ENCODE peak calls at places on chromosomes 11 and 22, in four cellular contexts. One of them, this sample, is unnamed.

GRCh38 chr11:19382131-19382611 is 141.4 kb upstream of the E2F8 start:
- DNase-seq in K562: no peak
- DNase-seq in HepG2: no peak
- DNase-seq in NB4: no peak
- DNase-seq in this sample: no peak

GRCh38 chr11:77819921-77820564 is 479 bp downstream of the RSF1 start:
- DNase-seq in K562: peak
- DNase-seq in NB4: peak
- DNase-seq in HepG2: peak
- DNase-seq in this sample: peak

GRCh38 chr11:26951849-26952515 is 41.9 kb upstream of the FIBIN start:
- DNase-seq in K562: no peak
- DNase-seq in HepG2: no peak
- DNase-seq in NB4: no peak
- DNase-seq in this sample: no peak

GRCh38 chr22:42932197-42932519 is 75.1 kb upstream of the ARFGAP3 start:
- DNase-seq in HepG2: no peak
- DNase-seq in K562: no peak
- DNase-seq in NB4: no peak
- DNase-seq in this sample: no peak

GRCh38 chr22:48554893-48555552 is 1272.7 kb downstream of the BRD1 start:
- DNase-seq in HepG2: no peak
- DNase-seq in K562: no peak
- DNase-seq in NB4: no peak
- DNase-seq in this sample: no peak

GRCh38 chr11:111540114-111540920 is at the start of gene LAYN:
- DNase-seq in HepG2: no peak
- DNase-seq in K562: no peak
- DNase-seq in NB4: no peak
- DNase-seq in this sample: no peak

GRCh38 chr11:64406221-64406946 is 47.4 kb downstream of the RPS6KA4 start:
- DNase-seq in NB4: no peak
- DNase-seq in HepG2: no peak
- DNase-seq in K562: no peak
- DNase-seq in this sample: no peak

GRCh38 chr11:19328586-19329311 is 88.0 kb upstream of the E2F8 start:
- DNase-seq in NB4: peak
- DNase-seq in K562: no peak
- DNase-seq in HepG2: no peak
- DNase-seq in this sample: no peak

GRCh38 chr11:46446343-46446751 is 54.8 kb upstream of the CHRM4 start:
- DNase-seq in HepG2: no peak
- DNase-seq in K562: no peak
- DNase-seq in NB4: no peak
- DNase-seq in this sample: no peak

GRCh38 chr22:48588151-48588880 is 1239.4 kb downstream of the BRD1 start:
- DNase-seq in NB4: no peak
- DNase-seq in HepG2: no peak
- DNase-seq in K562: no peak
- DNase-seq in this sample: no peak

GRCh38 chr22:29751139-29751538 is 15.7 kb downstream of the ZMAT5 start:
- DNase-seq in HepG2: peak
- DNase-seq in K562: peak
- DNase-seq in NB4: peak
- DNase-seq in this sample: no peak

GRCh38 chr11:11588243-11588642 is 33.6 kb downstream of the GALNT18 start:
- DNase-seq in HepG2: no peak
- DNase-seq in NB4: no peak
- DNase-seq in K562: no peak
- DNase-seq in this sample: no peak

GRCh38 chr11:8087756-8088155 is 6.7 kb downstream of the TUB start:
- DNase-seq in K562: no peak
- DNase-seq in HepG2: no peak
- DNase-seq in NB4: no peak
- DNase-seq in this sample: no peak

GRCh38 chr11:111427471-111427912 is 48.4 kb upstream of the POU2AF1 start:
- DNase-seq in NB4: no peak
- DNase-seq in K562: peak
- DNase-seq in HepG2: peak
- DNase-seq in this sample: no peak

GRCh38 chr11:13262096-13262495 is 15.5 kb upstream of the BMAL1 start:
- DNase-seq in K562: no peak
- DNase-seq in NB4: no peak
- DNase-seq in HepG2: no peak
- DNase-seq in this sample: no peak

GRCh38 chr22:44702479-44703219 is 645 bp downstream of the PRR5 start:
- DNase-seq in HepG2: no peak
- DNase-seq in NB4: peak
- DNase-seq in K562: no peak
- DNase-seq in this sample: no peak

GRCh38 chr11:128525411-128526243 is 61.7 kb downstream of the ETS1 start:
- DNase-seq in NB4: no peak
- DNase-seq in K562: no peak
- DNase-seq in HepG2: no peak
- DNase-seq in this sample: no peak

GRCh38 chr11:92227954-92228935 is 3.6 kb downstream of the FAT3 start:
- DNase-seq in HepG2: no peak
- DNase-seq in NB4: no peak
- DNase-seq in K562: no peak
- DNase-seq in this sample: no peak

GRCh38 chr11:111676878-111677585 is 74.8 kb downstream of the SIK2 start:
- DNase-seq in K562: no peak
- DNase-seq in NB4: no peak
- DNase-seq in HepG2: no peak
- DNase-seq in this sample: no peak

GRCh38 chr11:113494021-113494420 is 18.8 kb upstream of the DRD2 start:
- DNase-seq in HepG2: no peak
- DNase-seq in NB4: no peak
- DNase-seq in K562: peak
- DNase-seq in this sample: no peak

GRCh38 chr11:121163658-121164308 is 62.7 kb downstream of the TECTA start:
- DNase-seq in HepG2: no peak
- DNase-seq in NB4: no peak
- DNase-seq in K562: no peak
- DNase-seq in this sample: no peak

GRCh38 chr22:50285568-50286229 is 15.5 kb upstream of the MAPK11 start:
- DNase-seq in K562: no peak
- DNase-seq in NB4: no peak
- DNase-seq in HepG2: no peak
- DNase-seq in this sample: no peak

GRCh38 chr11:134761926-134762247 is 349.8 kb upstream of the B3GAT1 start:
- DNase-seq in NB4: no peak
- DNase-seq in HepG2: no peak
- DNase-seq in K562: no peak
- DNase-seq in this sample: no peak

GRCh38 chr11:36316049-36316448 is 20.0 kb downstream of the PRR5L start:
- DNase-seq in K562: no peak
- DNase-seq in HepG2: no peak
- DNase-seq in NB4: no peak
- DNase-seq in this sample: no peak

GRCh38 chr22:17943533-17944204 is 80.7 kb downstream of the MICAL3 start:
- DNase-seq in HepG2: no peak
- DNase-seq in K562: no peak
- DNase-seq in NB4: no peak
- DNase-seq in this sample: no peak

GRCh38 chr22:21457023-21457787 is 10.0 kb upstream of the TMEM191C start:
- DNase-seq in HepG2: peak
- DNase-seq in K562: no peak
- DNase-seq in NB4: no peak
- DNase-seq in this sample: peak

GRCh38 chr22:39765029-39765428 is 128.5 kb downstream of the ENTHD1 start:
- DNase-seq in HepG2: no peak
- DNase-seq in NB4: no peak
- DNase-seq in K562: peak
- DNase-seq in this sample: no peak

GRCh38 chr11:75916882-75917281 is 101.9 kb downstream of the UVRAG start:
- DNase-seq in K562: no peak
- DNase-seq in HepG2: no peak
- DNase-seq in NB4: no peak
- DNase-seq in this sample: no peak

GRCh38 chr11:75921808-75922207 is 106.8 kb downstream of the UVRAG start:
- DNase-seq in NB4: no peak
- DNase-seq in K562: no peak
- DNase-seq in HepG2: no peak
- DNase-seq in this sample: no peak

GRCh38 chr11:75919525-75919924 is 104.5 kb downstream of the UVRAG start:
- DNase-seq in K562: no peak
- DNase-seq in HepG2: no peak
- DNase-seq in NB4: peak
- DNase-seq in this sample: no peak

GRCh38 chr11:75918295-75918694 is 103.3 kb downstream of the UVRAG start:
- DNase-seq in K562: no peak
- DNase-seq in NB4: no peak
- DNase-seq in HepG2: no peak
- DNase-seq in this sample: no peak

DNA sequence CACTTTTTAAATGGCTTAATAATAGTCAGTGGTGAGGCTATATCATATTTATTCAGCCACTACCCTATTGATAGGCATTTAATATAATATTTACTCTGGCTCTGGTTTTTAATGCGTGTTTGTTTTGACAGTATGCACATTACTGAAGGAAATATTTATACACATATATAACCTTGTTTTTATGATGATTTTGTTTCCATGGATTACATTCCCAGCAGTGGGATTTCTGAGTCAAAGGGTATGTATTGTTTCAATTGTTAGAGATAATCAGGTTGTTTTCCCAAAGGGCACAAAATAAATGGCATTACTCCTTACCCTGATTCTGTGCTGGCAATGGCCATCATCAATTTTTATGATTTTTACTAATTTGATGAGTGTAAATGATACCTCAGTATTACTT is 105.9 kb downstream of the UVRAG start:
- DNase-seq in NB4: no peak
- DNase-seq in K562: no peak
- DNase-seq in HepG2: no peak
- DNase-seq in this sample: no peak
- TF ChIP-seq MYC in NB4: no peak
- TF ChIP-seq MYC in K562: no peak
- TF ChIP-seq MYC in HepG2: no peak
- TF ChIP-seq MYC in this sample: no peak

GRCh38 chr11:6321961-6322362 is 1.7 kb upstream of the CAVIN3 start:
- DNase-seq in HepG2: no peak
- DNase-seq in NB4: peak
- DNase-seq in K562: no peak
- DNase-seq in this sample: no peak

GRCh38 chr11:6320411-6321207 is at the start of gene CAVIN3:
- DNase-seq in NB4: peak
- DNase-seq in HepG2: no peak
- DNase-seq in K562: peak
- DNase-seq in this sample: peak

GRCh38 chr11:6319879-6320410 is 356 bp downstream of the CAVIN3 start:
- DNase-seq in K562: peak
- DNase-seq in NB4: no peak
- DNase-seq in HepG2: no peak
- DNase-seq in this sample: peak

GRCh38 chr11:6321356-6321755 is 1.1 kb upstream of the CAVIN3 start:
- DNase-seq in HepG2: no peak
- DNase-seq in K562: no peak
- DNase-seq in NB4: no peak
- DNase-seq in this sample: no peak

DNA sequence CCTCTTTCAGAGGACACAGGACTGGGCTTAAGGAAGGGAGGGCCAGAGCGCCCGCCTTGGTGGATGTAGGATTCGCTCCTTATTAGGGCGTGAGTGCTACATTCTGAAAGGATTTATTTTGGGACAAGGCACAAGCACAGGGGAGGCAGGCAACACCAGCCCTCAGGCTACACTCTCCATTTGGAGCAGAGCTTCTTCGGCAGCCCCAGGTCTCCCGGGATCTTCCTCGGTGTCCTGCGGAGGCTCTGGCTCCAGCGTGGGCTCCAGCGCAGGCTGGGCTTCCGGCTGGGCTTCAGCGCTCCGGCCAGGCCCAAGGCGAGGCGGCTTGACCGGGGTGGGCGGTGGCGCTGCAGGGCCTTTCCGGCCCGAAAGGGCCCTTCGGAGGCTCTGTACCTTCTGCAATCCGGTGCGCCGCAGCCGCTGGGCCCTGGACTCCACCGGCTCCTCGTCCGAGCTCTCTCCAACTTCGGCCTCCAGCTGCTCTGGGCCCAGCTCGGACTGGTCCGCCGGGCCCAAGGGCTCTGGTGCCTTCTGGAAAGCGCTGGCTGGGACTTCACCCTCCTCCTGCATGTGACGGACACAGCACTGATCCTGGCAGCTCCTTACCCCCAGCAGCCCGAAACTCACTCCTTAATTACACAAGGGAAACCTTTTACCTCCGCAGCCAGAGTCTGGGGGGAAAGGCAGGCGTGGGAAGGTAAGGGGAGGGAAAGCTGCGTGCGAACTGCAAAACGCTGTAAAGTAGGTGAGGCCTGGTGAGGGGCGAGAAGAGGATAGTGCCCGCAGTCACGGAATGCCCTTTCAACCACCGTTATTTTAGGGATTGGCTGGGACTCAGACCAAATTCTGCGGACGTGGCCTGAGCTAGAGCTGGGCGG is 1.1 kb downstream of the CAVIN3 start:
- DNase-seq in K562: no peak
- DNase-seq in HepG2: no peak
- DNase-seq in NB4: no peak
- DNase-seq in this sample: peak
- TF ChIP-seq MYC in K562: no peak
- TF ChIP-seq MYC in HepG2: no peak
- TF ChIP-seq MYC in NB4: no peak
- TF ChIP-seq MYC in this sample: no peak

DNA sequence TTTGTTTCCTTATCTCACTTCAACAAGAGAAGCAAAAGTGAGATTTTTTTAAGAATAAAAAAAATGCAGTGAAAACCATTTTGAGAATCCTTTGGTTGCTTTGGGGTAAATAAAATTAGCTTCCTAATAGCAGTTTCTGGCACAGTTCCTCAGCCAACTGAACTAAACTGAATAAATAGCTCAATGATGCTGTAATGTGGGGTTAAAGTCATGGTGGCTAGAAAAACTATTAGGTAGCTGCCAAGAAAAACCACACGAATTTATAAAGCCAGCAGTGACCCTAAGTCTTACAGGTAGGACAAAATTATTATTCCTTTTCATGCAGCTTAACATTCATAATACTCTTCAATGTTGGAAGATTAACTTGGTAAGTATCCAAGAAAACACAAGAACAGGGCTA is 142.4 kb downstream of the APIP start:
- DNase-seq in NB4: no peak
- DNase-seq in K562: no peak
- DNase-seq in HepG2: no peak
- DNase-seq in this sample: no peak
- TF ChIP-seq MYC in NB4: no peak
- TF ChIP-seq MYC in K562: no peak
- TF ChIP-seq MYC in HepG2: no peak
- TF ChIP-seq MYC in this sample: no peak

DNA sequence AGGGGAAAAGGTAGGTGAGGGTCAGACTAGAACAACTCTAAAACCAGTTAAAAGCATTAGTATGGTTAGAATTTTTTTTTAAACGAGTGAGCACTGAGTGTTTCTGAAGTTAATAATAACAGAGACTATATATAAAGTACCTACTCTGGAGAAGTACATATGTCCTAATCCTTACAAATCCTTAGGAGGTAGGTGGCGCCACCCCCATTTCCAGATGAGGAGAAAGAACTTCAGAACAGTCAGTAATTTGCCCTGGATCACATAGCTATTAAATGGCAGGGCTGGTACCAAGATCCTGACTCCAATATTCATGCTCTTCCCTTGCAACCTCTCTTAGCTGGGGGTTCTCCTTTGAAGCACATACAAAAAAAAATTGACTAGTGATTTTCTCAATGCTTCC is 80.5 kb downstream of the CLPB start:
- DNase-seq in K562: no peak
- DNase-seq in NB4: peak
- DNase-seq in HepG2: peak
- DNase-seq in this sample: no peak
- TF ChIP-seq MYC in K562: no peak
- TF ChIP-seq MYC in NB4: no peak
- TF ChIP-seq MYC in HepG2: no peak
- TF ChIP-seq MYC in this sample: no peak

This sample was measured in A549.